ENCODE peak calls at places on chromosomes 3 and 15, in ten cellular contexts. One of them, this sample, is unnamed. For H3K36me3, the result is how much of the 10 kb centered on the place peaks cover.

GRCh38 chr15:34696506-34696905 is 58.3 kb downstream of the GJD2 start:
- DNase-seq in psoas muscle: no peak
- DNase-seq in hepatocyte: no peak
- DNase-seq in Peyer's patch: no peak
- DNase-seq in effector memory CD4-positive, alpha-beta T cell: no peak
- DNase-seq in colonic mucosa: no peak
- DNase-seq in spleen: no peak
- DNase-seq in body of pancreas: no peak
- DNase-seq in small intestine: no peak
- DNase-seq in MM.1S: no peak
- DNase-seq in this sample: no peak

GRCh38 chr3:15181511-15181910 is 24.5 kb upstream of the CAPN7 start:
- DNase-seq in small intestine: no peak
- DNase-seq in effector memory CD4-positive, alpha-beta T cell: no peak
- DNase-seq in colonic mucosa: no peak
- DNase-seq in spleen: no peak
- DNase-seq in psoas muscle: no peak
- DNase-seq in Peyer's patch: no peak
- DNase-seq in MM.1S: no peak
- DNase-seq in hepatocyte: no peak
- DNase-seq in body of pancreas: no peak
- DNase-seq in this sample: no peak

GRCh38 chr3:141368925-141369794 is 856 bp downstream of the ZBTB38 start:
- DNase-seq in effector memory CD4-positive, alpha-beta T cell: no peak
- DNase-seq in body of pancreas: no peak
- DNase-seq in small intestine: no peak
- DNase-seq in spleen: no peak
- DNase-seq in hepatocyte: peak
- DNase-seq in colonic mucosa: no peak
- DNase-seq in MM.1S: peak
- DNase-seq in psoas muscle: no peak
- DNase-seq in Peyer's patch: no peak
- DNase-seq in this sample: no peak

GRCh38 chr3:55608266-55608937 is 121.3 kb upstream of the WNT5A start:
- DNase-seq in effector memory CD4-positive, alpha-beta T cell: no peak
- DNase-seq in psoas muscle: no peak
- DNase-seq in small intestine: no peak
- DNase-seq in MM.1S: no peak
- DNase-seq in hepatocyte: no peak
- DNase-seq in Peyer's patch: no peak
- DNase-seq in spleen: no peak
- DNase-seq in colonic mucosa: no peak
- DNase-seq in body of pancreas: no peak
- DNase-seq in this sample: no peak

GRCh38 chr3:63193647-63194046 is 84.5 kb upstream of the SYNPR start:
- DNase-seq in psoas muscle: no peak
- DNase-seq in body of pancreas: no peak
- DNase-seq in spleen: no peak
- DNase-seq in small intestine: peak
- DNase-seq in colonic mucosa: no peak
- DNase-seq in MM.1S: peak
- DNase-seq in Peyer's patch: no peak
- DNase-seq in hepatocyte: peak
- DNase-seq in effector memory CD4-positive, alpha-beta T cell: no peak
- DNase-seq in this sample: no peak

GRCh38 chr3:140152851-140153640 is 218.1 kb downstream of the CLSTN2 start:
- DNase-seq in spleen: no peak
- DNase-seq in body of pancreas: no peak
- DNase-seq in small intestine: no peak
- DNase-seq in psoas muscle: no peak
- DNase-seq in effector memory CD4-positive, alpha-beta T cell: no peak
- DNase-seq in Peyer's patch: no peak
- DNase-seq in hepatocyte: no peak
- DNase-seq in colonic mucosa: no peak
- DNase-seq in MM.1S: no peak
- DNase-seq in this sample: peak

GRCh38 chr3:12395349-12396012 is 88.8 kb upstream of the TSEN2 start:
- DNase-seq in body of pancreas: no peak
- DNase-seq in small intestine: no peak
- DNase-seq in colonic mucosa: no peak
- DNase-seq in psoas muscle: no peak
- DNase-seq in spleen: no peak
- DNase-seq in hepatocyte: no peak
- DNase-seq in Peyer's patch: no peak
- DNase-seq in effector memory CD4-positive, alpha-beta T cell: no peak
- DNase-seq in MM.1S: peak
- DNase-seq in this sample: no peak

GRCh38 chr15:77830041-77830440 is 197.3 kb upstream of the LINGO1 start:
- DNase-seq in small intestine: no peak
- DNase-seq in body of pancreas: no peak
- DNase-seq in psoas muscle: no peak
- DNase-seq in hepatocyte: no peak
- DNase-seq in MM.1S: no peak
- DNase-seq in spleen: peak
- DNase-seq in Peyer's patch: no peak
- DNase-seq in effector memory CD4-positive, alpha-beta T cell: no peak
- DNase-seq in colonic mucosa: no peak
- DNase-seq in this sample: peak

GRCh38 chr15:44536298-44536961 is 517 bp upstream of the EIF3J start:
- DNase-seq in effector memory CD4-positive, alpha-beta T cell: no peak
- DNase-seq in hepatocyte: peak
- DNase-seq in psoas muscle: peak
- DNase-seq in body of pancreas: peak
- DNase-seq in small intestine: peak
- DNase-seq in Peyer's patch: peak
- DNase-seq in spleen: peak
- DNase-seq in MM.1S: peak
- DNase-seq in colonic mucosa: peak
- DNase-seq in this sample: peak

GRCh38 chr3:185473290-185473815 is 25.5 kb downstream of the TMEM41A start:
- DNase-seq in psoas muscle: peak
- DNase-seq in effector memory CD4-positive, alpha-beta T cell: no peak
- DNase-seq in body of pancreas: no peak
- DNase-seq in MM.1S: no peak
- DNase-seq in small intestine: no peak
- DNase-seq in Peyer's patch: no peak
- DNase-seq in colonic mucosa: no peak
- DNase-seq in hepatocyte: no peak
- DNase-seq in spleen: no peak
- DNase-seq in this sample: no peak

GRCh38 chr3:10154335-10155122 is 10.2 kb upstream of the IRAK2 start:
- DNase-seq in Peyer's patch: no peak
- DNase-seq in spleen: no peak
- DNase-seq in body of pancreas: no peak
- DNase-seq in small intestine: no peak
- DNase-seq in psoas muscle: no peak
- DNase-seq in hepatocyte: no peak
- DNase-seq in MM.1S: no peak
- DNase-seq in colonic mucosa: no peak
- DNase-seq in effector memory CD4-positive, alpha-beta T cell: no peak
- DNase-seq in this sample: no peak

GRCh38 chr15:50096158-50096821 is 22.7 kb downstream of the ATP8B4 start:
- DNase-seq in MM.1S: no peak
- DNase-seq in psoas muscle: no peak
- DNase-seq in body of pancreas: no peak
- DNase-seq in Peyer's patch: no peak
- DNase-seq in hepatocyte: no peak
- DNase-seq in effector memory CD4-positive, alpha-beta T cell: no peak
- DNase-seq in colonic mucosa: no peak
- DNase-seq in small intestine: no peak
- DNase-seq in spleen: no peak
- DNase-seq in this sample: no peak

GRCh38 chr3:141229132-141229531 is 2.5 kb upstream of the PXYLP1 start:
- DNase-seq in colonic mucosa: no peak
- DNase-seq in MM.1S: peak
- DNase-seq in spleen: no peak
- DNase-seq in body of pancreas: no peak
- DNase-seq in psoas muscle: no peak
- DNase-seq in Peyer's patch: no peak
- DNase-seq in small intestine: no peak
- DNase-seq in hepatocyte: no peak
- DNase-seq in effector memory CD4-positive, alpha-beta T cell: no peak
- DNase-seq in this sample: no peak

GRCh38 chr15:20340931-20341661 is 200.5 kb downstream of the GOLGA6L6 start:
- DNase-seq in Peyer's patch: peak
- DNase-seq in spleen: peak
- DNase-seq in colonic mucosa: no peak
- DNase-seq in small intestine: no peak
- DNase-seq in effector memory CD4-positive, alpha-beta T cell: peak
- DNase-seq in psoas muscle: peak
- DNase-seq in body of pancreas: peak
- DNase-seq in MM.1S: peak
- DNase-seq in hepatocyte: peak
- DNase-seq in this sample: peak

GRCh38 chr3:190580443-190580842 is 66.6 kb downstream of the IL1RAP start:
- DNase-seq in body of pancreas: no peak
- DNase-seq in effector memory CD4-positive, alpha-beta T cell: no peak
- DNase-seq in MM.1S: no peak
- DNase-seq in hepatocyte: no peak
- DNase-seq in small intestine: no peak
- DNase-seq in spleen: no peak
- DNase-seq in psoas muscle: no peak
- DNase-seq in Peyer's patch: no peak
- DNase-seq in colonic mucosa: no peak
- DNase-seq in this sample: no peak
- H3K27ac ChIP-seq in body of pancreas: no peak
- H3K27ac ChIP-seq in effector memory CD4-positive, alpha-beta T cell: no peak
- H3K27ac ChIP-seq in MM.1S: no peak
- H3K27ac ChIP-seq in hepatocyte: no peak
- H3K27ac ChIP-seq in small intestine: no peak
- H3K27ac ChIP-seq in spleen: no peak
- H3K27ac ChIP-seq in psoas muscle: no peak
- H3K27ac ChIP-seq in Peyer's patch: no peak
- H3K27ac ChIP-seq in colonic mucosa: no peak
- H3K27ac ChIP-seq in this sample: no peak

DNA sequence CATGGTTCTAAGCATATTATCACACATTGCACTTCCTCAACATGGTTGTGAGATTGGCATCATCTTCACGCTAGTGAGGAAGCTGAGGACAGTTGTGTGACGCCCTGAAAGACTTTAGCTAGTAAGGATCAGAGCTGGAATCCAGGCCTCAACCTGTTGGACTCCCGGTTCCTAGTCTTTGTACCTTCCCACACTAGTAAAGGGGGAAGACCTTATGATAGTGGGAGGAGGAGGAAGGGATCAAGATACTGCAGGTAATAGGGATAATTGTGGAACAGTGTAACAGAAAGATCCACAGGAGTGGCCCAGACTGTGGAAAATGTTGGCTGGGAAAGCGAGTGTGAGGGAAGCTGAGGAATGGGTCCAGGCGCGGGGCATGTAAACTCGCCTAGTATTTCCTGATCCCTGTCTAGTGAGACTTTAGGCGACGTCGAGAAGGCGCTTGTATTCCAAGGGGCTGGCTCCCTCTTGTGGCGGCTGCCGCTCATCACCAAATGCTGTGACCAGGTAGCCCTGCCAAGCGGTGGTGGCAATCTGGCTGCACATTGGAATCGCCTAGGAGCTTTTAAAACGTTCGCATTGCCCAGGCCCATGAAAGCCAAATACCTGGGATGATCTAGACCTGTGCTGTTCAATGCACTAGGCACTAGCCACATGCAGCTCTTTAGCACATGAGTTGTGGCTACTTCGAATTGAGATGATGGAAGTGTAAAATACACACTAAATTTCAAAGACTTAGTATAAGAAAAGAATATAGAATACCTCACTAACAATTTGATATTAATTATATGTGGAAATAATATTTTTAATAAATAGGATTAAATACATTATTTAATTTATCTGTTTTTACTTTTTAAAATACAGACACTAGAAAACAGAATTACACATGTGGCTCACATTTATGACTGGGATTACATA is 38.8 kb upstream of the CLDN18 start:
- DNase-seq in body of pancreas: peak
- DNase-seq in spleen: peak
- DNase-seq in Peyer's patch: peak
- DNase-seq in small intestine: peak
- DNase-seq in effector memory CD4-positive, alpha-beta T cell: no peak
- DNase-seq in psoas muscle: peak
- DNase-seq in hepatocyte: peak
- DNase-seq in MM.1S: peak
- DNase-seq in colonic mucosa: peak
- DNase-seq in this sample: peak
- H3K4me3 ChIP-seq in body of pancreas: no peak
- H3K4me3 ChIP-seq in spleen: no peak
- H3K4me3 ChIP-seq in Peyer's patch: no peak
- H3K4me3 ChIP-seq in small intestine: no peak
- H3K4me3 ChIP-seq in effector memory CD4-positive, alpha-beta T cell: no peak
- H3K4me3 ChIP-seq in psoas muscle: no peak
- H3K4me3 ChIP-seq in hepatocyte: no peak
- H3K4me3 ChIP-seq in MM.1S: no peak
- H3K4me3 ChIP-seq in colonic mucosa: no peak
- H3K4me3 ChIP-seq in this sample: no peak

DNA sequence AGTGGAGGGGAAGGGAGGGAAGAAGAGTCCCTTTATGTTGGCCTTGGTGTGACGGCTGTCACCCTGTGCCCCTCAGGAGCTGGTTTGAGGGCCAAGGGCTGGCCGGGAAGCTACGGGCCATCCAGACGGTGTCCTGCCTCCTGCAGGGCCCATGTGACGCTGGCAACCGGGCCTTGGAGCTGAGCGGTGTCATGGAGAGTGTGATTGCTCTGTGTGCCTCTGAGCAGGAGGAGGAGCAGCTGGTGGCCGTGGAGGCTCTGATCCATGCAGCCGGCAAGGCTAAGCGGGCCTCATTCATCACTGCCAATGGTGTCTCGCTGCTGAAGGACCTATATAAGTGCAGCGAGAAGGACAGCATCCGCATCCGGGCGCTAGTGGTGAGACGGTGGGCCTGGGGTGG is 8.1 kb upstream of the RCCD1 start:
- DNase-seq in small intestine: no peak
- DNase-seq in hepatocyte: no peak
- DNase-seq in spleen: no peak
- DNase-seq in body of pancreas: no peak
- DNase-seq in psoas muscle: no peak
- DNase-seq in MM.1S: no peak
- DNase-seq in Peyer's patch: no peak
- DNase-seq in effector memory CD4-positive, alpha-beta T cell: no peak
- DNase-seq in colonic mucosa: no peak
- DNase-seq in this sample: no peak
- H3K36me3 ChIP-seq in small intestine: under half
- H3K36me3 ChIP-seq in hepatocyte: under half
- H3K36me3 ChIP-seq in spleen: half or more
- H3K36me3 ChIP-seq in body of pancreas: under half
- H3K36me3 ChIP-seq in psoas muscle: under half
- H3K36me3 ChIP-seq in MM.1S: under half
- H3K36me3 ChIP-seq in Peyer's patch: half or more
- H3K36me3 ChIP-seq in effector memory CD4-positive, alpha-beta T cell: half or more
- H3K36me3 ChIP-seq in colonic mucosa: under half
- H3K36me3 ChIP-seq in this sample: under half

DNA sequence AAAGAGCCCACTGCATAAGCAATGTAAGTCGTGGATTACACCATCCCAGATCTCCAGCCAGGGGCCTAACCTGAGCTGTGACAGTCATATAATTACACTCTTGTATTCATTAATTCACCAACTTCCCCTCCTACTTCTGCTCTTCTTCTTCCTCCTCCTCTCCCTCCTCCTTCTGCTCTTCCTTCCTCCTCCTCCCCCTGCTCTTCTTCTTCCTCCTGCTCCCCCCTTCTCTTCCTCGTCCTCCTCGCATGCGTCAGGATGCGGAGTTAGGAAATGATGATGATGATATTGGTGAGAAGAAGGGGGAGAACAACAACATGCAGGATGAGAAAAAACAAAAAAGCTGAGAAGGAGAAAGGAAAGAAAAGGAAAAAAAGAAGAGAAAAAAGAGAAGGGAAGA is 46.2 kb downstream of the HES1 start:
- DNase-seq in Peyer's patch: no peak
- DNase-seq in body of pancreas: no peak
- DNase-seq in MM.1S: no peak
- DNase-seq in small intestine: no peak
- DNase-seq in psoas muscle: no peak
- DNase-seq in hepatocyte: no peak
- DNase-seq in colonic mucosa: no peak
- DNase-seq in effector memory CD4-positive, alpha-beta T cell: no peak
- DNase-seq in spleen: no peak
- DNase-seq in this sample: no peak
- H3K27ac ChIP-seq in Peyer's patch: no peak
- H3K27ac ChIP-seq in body of pancreas: no peak
- H3K27ac ChIP-seq in MM.1S: no peak
- H3K27ac ChIP-seq in small intestine: no peak
- H3K27ac ChIP-seq in psoas muscle: no peak
- H3K27ac ChIP-seq in hepatocyte: no peak
- H3K27ac ChIP-seq in colonic mucosa: no peak
- H3K27ac ChIP-seq in effector memory CD4-positive, alpha-beta T cell: no peak
- H3K27ac ChIP-seq in spleen: no peak
- H3K27ac ChIP-seq in this sample: no peak

This sample was measured in aorta.